ENCODE peak calls at places on chromosomes 6 and 20, in four cellular contexts. One of them, this sample, is unnamed.

GRCh38 chr6:52994031-52994788 is 874 bp downstream of the GSTA4 start:
- DNase-seq in stomach: no peak
- DNase-seq in breast epithelium: peak; percentile 24
- DNase-seq in sigmoid colon: peak; percentile 66
- DNase-seq in this sample: no peak

GRCh38 chr20:53804920-53805894 is 211.6 kb upstream of the ZNF217 start:
- DNase-seq in stomach: no peak
- DNase-seq in breast epithelium: no peak
- DNase-seq in sigmoid colon: no peak
- DNase-seq in this sample: no peak

GRCh38 chr20:2131366-2131765 is 29.7 kb downstream of the STK35 start:
- DNase-seq in stomach: no peak
- DNase-seq in breast epithelium: no peak
- DNase-seq in sigmoid colon: peak; percentile 26
- DNase-seq in this sample: no peak

GRCh38 chr20:9792674-9793073 is 46.2 kb downstream of the PAK5 start:
- DNase-seq in stomach: no peak
- DNase-seq in breast epithelium: no peak
- DNase-seq in sigmoid colon: no peak
- DNase-seq in this sample: no peak

GRCh38 chr6:76330031-76330430 is 257.6 kb upstream of the IMPG1 start:
- DNase-seq in stomach: no peak
- DNase-seq in breast epithelium: no peak
- DNase-seq in sigmoid colon: no peak
- DNase-seq in this sample: no peak

GRCh38 chr6:148747493-148748160 is 797 bp downstream of the UST start:
- DNase-seq in stomach: peak; percentile 52
- DNase-seq in breast epithelium: peak; percentile 36
- DNase-seq in sigmoid colon: peak; percentile 78
- DNase-seq in this sample: no peak

GRCh38 chr6:21885532-21886089 is 292.1 kb downstream of the SOX4 start:
- DNase-seq in stomach: peak; percentile 60
- DNase-seq in breast epithelium: peak; percentile 65
- DNase-seq in sigmoid colon: peak; percentile 74
- DNase-seq in this sample: no peak

GRCh38 chr20:8583209-8584106 is 451.4 kb downstream of the PLCB1 start:
- DNase-seq in stomach: no peak
- DNase-seq in breast epithelium: no peak
- DNase-seq in sigmoid colon: no peak
- DNase-seq in this sample: no peak

GRCh38 chr20:4216142-4216735 is 200.9 kb upstream of the RNF24 start:
- DNase-seq in stomach: no peak
- DNase-seq in breast epithelium: no peak
- DNase-seq in sigmoid colon: peak; percentile 12
- DNase-seq in this sample: no peak

GRCh38 chr6:140001005-140001404 is 626.6 kb upstream of the CITED2 start:
- DNase-seq in stomach: no peak
- DNase-seq in breast epithelium: no peak
- DNase-seq in sigmoid colon: no peak
- DNase-seq in this sample: no peak

GRCh38 chr20:38880952-38881735 is 45.1 kb upstream of the FAM83D start:
- DNase-seq in stomach: no peak
- DNase-seq in breast epithelium: no peak
- DNase-seq in sigmoid colon: no peak
- DNase-seq in this sample: no peak

GRCh38 chr6:133408543-133408942 is 167.4 kb downstream of the EYA4 start:
- DNase-seq in stomach: no peak
- DNase-seq in breast epithelium: no peak
- DNase-seq in sigmoid colon: no peak
- DNase-seq in this sample: no peak

GRCh38 chr20:61674688-61675087 is 391.0 kb downstream of the TAF4 start:
- DNase-seq in stomach: no peak
- DNase-seq in breast epithelium: no peak
- DNase-seq in sigmoid colon: no peak
- DNase-seq in this sample: no peak

GRCh38 chr6:36029464-36029863 is 1.9 kb downstream of the MAPK14 start:
- DNase-seq in stomach: no peak
- DNase-seq in breast epithelium: no peak
- DNase-seq in sigmoid colon: no peak
- DNase-seq in this sample: no peak

GRCh38 chr20:53922901-53923314 is 147.5 kb downstream of the BCAS1 start:
- DNase-seq in stomach: no peak
- DNase-seq in breast epithelium: no peak
- DNase-seq in sigmoid colon: no peak
- DNase-seq in this sample: no peak

GRCh38 chr6:137866200-137866913 is 702 bp upstream of the TNFAIP3 start:
- DNase-seq in stomach: no peak
- DNase-seq in breast epithelium: no peak
- DNase-seq in sigmoid colon: peak; percentile 82
- DNase-seq in this sample: no peak

GRCh38 chr20:8082999-8083398 is 49.1 kb upstream of the PLCB1 start:
- DNase-seq in stomach: no peak
- DNase-seq in breast epithelium: no peak
- DNase-seq in sigmoid colon: no peak
- DNase-seq in this sample: no peak

GRCh38 chr6:155481215-155481614 is 25.6 kb upstream of the NOX3 start:
- DNase-seq in stomach: no peak
- DNase-seq in breast epithelium: no peak
- DNase-seq in sigmoid colon: no peak
- DNase-seq in this sample: no peak

GRCh38 chr6:145169726-145170125 is 565.6 kb downstream of the EPM2A start:
- DNase-seq in stomach: no peak
- DNase-seq in breast epithelium: no peak
- DNase-seq in sigmoid colon: no peak
- DNase-seq in this sample: no peak

GRCh38 chr6:163728442-163729126 is 314.1 kb downstream of the QKI start:
- DNase-seq in stomach: no peak
- DNase-seq in breast epithelium: no peak
- DNase-seq in sigmoid colon: peak; percentile 20
- DNase-seq in this sample: no peak

GRCh38 chr20:16488086-16488485 is 85.2 kb downstream of the KIF16B start:
- DNase-seq in stomach: no peak
- DNase-seq in breast epithelium: no peak
- DNase-seq in sigmoid colon: no peak
- DNase-seq in this sample: no peak

GRCh38 chr6:22251331-22251730 is 45.5 kb downstream of the PRL start:
- DNase-seq in stomach: no peak
- DNase-seq in breast epithelium: no peak
- DNase-seq in sigmoid colon: no peak
- DNase-seq in this sample: no peak

GRCh38 chr20:8291873-8292272 is 159.8 kb downstream of the PLCB1 start:
- DNase-seq in stomach: no peak
- DNase-seq in breast epithelium: no peak
- DNase-seq in sigmoid colon: no peak
- DNase-seq in this sample: no peak

GRCh38 chr6:8180327-8181161 is 78.2 kb upstream of the EEF1E1 start:
- DNase-seq in stomach: no peak
- DNase-seq in breast epithelium: no peak
- DNase-seq in sigmoid colon: no peak
- DNase-seq in this sample: no peak

GRCh38 chr20:3672864-3673550 is 8.8 kb downstream of the ADAM33 start:
- DNase-seq in stomach: no peak
- DNase-seq in breast epithelium: no peak
- DNase-seq in sigmoid colon: no peak
- DNase-seq in this sample: no peak

DNA sequence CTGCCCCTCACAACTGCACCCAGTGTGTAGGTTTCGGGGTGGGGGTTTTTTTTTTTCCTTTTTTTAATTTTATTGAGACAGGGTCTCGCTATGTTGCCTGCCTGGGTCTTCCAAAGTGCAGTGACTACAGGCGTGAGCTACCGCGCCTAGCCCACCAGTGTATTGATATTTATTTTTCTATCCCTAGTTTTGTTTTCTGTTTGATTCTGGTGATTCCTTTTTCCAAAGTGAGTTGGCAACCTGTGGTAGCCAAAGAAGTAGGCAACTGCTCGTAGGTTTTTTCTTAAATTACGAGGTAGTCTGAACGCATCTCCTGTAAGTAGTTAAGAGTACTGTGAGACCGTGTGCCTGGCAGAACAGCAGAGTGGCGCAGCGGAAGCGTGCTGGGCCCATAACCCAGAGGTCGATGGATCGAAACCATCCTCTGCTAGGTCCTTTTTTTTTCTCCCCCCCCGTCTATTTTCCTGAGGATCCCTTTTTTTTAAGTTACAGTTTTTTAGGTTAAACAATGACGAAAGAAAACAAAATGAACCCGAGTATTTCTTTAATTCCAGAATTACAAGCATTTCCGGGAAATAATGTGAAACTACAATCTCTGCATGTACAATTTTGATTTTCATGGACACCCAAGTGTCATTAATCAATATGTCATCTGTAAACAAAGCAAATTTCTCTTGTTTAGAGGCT is 78.7 kb upstream of the BTN3A2 start:
- DNase-seq in stomach: peak; percentile 78
- DNase-seq in breast epithelium: peak; percentile 67
- DNase-seq in sigmoid colon: peak; percentile 88
- DNase-seq in this sample: no peak
- TF ChIP-seq POLR2AphosphoS5 in stomach: peak; percentile 67
- TF ChIP-seq POLR2AphosphoS5 in breast epithelium: peak; percentile 82
- TF ChIP-seq POLR2AphosphoS5 in sigmoid colon: peak; percentile 43
- TF ChIP-seq POLR2AphosphoS5 in this sample: no peak

DNA sequence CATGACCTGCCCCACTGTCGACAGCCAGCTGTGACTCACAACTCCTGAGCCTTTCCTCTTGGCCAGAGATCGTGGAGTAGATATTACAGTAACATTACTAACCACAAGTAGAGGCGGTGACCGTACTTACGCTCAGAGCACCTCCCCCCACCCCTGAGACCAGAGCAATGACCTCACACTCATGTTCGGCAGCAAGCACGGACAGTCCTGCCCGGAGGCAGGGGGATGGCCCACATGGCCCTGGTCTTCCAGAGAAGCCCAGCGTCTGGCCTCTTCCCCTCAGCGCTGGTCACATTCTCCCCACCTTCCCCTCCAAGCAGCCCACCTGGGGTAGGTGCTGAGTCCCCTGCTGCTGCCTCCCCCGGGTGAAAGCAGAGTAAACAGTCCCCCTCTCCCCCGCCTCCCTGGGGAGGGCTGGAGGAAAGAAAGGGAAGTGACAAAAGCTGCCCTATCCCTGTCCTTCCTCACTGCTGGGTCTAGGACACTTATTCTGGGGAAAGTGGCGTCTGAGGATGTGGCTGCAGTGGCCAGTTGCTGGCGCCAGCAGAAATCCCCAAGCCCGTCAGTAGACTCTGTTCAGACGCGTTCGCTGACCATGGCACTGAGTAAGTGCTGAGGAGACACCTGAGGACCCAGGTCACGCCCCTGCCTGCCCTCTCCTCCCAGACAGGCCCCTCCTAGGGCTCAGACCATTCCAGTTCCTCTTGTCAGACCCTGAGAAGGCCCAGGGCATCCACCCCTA is 68.5 kb downstream of the MRPL14 start:
- DNase-seq in stomach: peak; percentile 74
- DNase-seq in breast epithelium: peak; percentile 95
- DNase-seq in sigmoid colon: peak; percentile 94
- DNase-seq in this sample: peak; percentile 69
- TF ChIP-seq POLR2AphosphoS5 in stomach: no peak
- TF ChIP-seq POLR2AphosphoS5 in breast epithelium: peak; percentile 82
- TF ChIP-seq POLR2AphosphoS5 in sigmoid colon: peak; percentile 60
- TF ChIP-seq POLR2AphosphoS5 in this sample: no peak

GRCh38 chr20:48722002-48722731 is 105.6 kb downstream of the PREX1 start:
- DNase-seq in stomach: peak; percentile 38
- DNase-seq in breast epithelium: no peak
- DNase-seq in sigmoid colon: no peak
- DNase-seq in this sample: no peak
- TF ChIP-seq POLR2AphosphoS5 in stomach: no peak
- TF ChIP-seq POLR2AphosphoS5 in breast epithelium: no peak
- TF ChIP-seq POLR2AphosphoS5 in sigmoid colon: no peak
- TF ChIP-seq POLR2AphosphoS5 in this sample: no peak

GRCh38 chr20:44909872-44910689 is at the start of gene PABPC1L:
- DNase-seq in stomach: peak; percentile 76
- DNase-seq in breast epithelium: peak; percentile 46
- DNase-seq in sigmoid colon: peak; percentile 72
- DNase-seq in this sample: peak; percentile 83
- TF ChIP-seq POLR2AphosphoS5 in stomach: no peak
- TF ChIP-seq POLR2AphosphoS5 in breast epithelium: no peak
- TF ChIP-seq POLR2AphosphoS5 in sigmoid colon: peak; percentile 74
- TF ChIP-seq POLR2AphosphoS5 in this sample: peak; percentile 68

DNA sequence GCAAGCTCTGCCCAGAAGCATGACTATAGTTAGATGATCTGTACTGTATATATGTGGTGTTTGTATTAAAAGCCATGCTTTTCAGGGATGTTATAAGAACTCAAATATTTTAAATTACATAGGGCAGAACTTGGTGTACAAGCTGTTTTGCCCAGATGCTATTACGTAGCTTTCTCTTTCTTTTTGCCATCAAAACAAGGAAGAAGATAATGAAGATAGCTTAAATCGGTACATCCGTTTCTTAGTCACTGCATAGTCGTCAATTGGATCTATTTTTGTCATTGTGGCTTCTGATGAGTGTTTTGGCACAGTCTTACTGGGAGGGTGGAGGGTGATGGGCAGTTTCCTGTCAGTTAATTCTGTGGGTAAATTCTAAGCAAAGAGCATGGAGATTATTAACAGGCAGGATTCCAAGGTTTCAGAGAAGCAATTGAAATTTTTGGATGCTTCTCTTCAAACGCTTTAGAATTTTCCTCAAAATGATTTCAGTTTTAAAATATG is 649.1 kb upstream of the GJE1 start:
- DNase-seq in stomach: no peak
- DNase-seq in breast epithelium: no peak
- DNase-seq in sigmoid colon: no peak
- DNase-seq in this sample: no peak
- TF ChIP-seq POLR2AphosphoS5 in stomach: no peak
- TF ChIP-seq POLR2AphosphoS5 in breast epithelium: no peak
- TF ChIP-seq POLR2AphosphoS5 in sigmoid colon: no peak
- TF ChIP-seq POLR2AphosphoS5 in this sample: no peak

DNA sequence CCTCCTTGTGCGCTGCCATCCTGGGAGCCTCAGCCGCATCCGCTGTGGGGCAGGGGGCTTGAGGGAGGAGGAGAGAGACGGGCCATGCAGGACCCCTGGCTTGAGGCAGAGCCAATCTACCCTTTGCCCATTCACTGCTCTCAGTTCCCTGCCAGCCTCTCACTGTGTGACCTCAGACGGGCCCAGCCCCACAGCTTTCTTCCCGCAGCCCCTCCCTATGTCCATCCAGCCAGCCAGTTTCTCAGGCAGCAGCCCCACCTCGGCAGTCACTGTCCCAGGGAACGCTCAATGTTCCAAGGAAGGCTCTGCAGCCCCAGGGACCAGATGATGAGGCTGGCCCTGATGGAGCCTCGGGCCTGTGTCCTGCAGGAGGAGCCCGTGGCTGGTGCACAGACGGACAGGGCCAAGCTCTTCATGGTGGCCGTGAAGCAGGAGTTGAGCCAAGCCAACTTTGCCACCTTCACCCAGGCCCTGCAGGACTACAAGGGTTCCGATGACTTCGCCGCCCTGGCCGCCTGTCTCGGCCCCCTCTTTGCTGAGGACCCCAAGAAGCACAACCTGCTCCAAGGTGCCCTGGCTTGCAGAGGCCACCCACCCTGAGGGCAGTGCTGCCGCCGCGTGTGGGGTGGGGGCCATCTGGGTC is 3.9 kb upstream of the TNFRSF6B start:
- DNase-seq in stomach: no peak
- DNase-seq in breast epithelium: no peak
- DNase-seq in sigmoid colon: peak; percentile 73
- DNase-seq in this sample: no peak
- TF ChIP-seq POLR2AphosphoS5 in stomach: no peak
- TF ChIP-seq POLR2AphosphoS5 in breast epithelium: no peak
- TF ChIP-seq POLR2AphosphoS5 in sigmoid colon: peak; percentile 31
- TF ChIP-seq POLR2AphosphoS5 in this sample: no peak